ENCODE peak calls at places on chromosomes 7 and 10, in ten cellular contexts. One of them, this sample, is unnamed.

GRCh38 chr10:130111115-130111847 is 651 bp upstream of the C10orf143 start:
- DNase-seq in NCI-H446 treated with DMSO at 0.1 percent for 48 hours: peak
- DNase-seq in cardiac muscle cell: peak
- DNase-seq in KBM-7: peak
- DNase-seq in upper lobe of right lung: peak
- DNase-seq in epithelial cell of esophagus: peak
- DNase-seq in NCI-H1105: peak
- DNase-seq in heart right ventricle: peak
- DNase-seq in astrocyte: peak
- DNase-seq in kidney epithelial cell: peak
- DNase-seq in this sample: peak

GRCh38 chr10:26475448-26475847 is 37.3 kb downstream of the APBB1IP start:
- DNase-seq in NCI-H446 treated with DMSO at 0.1 percent for 48 hours: no peak
- DNase-seq in cardiac muscle cell: no peak
- DNase-seq in KBM-7: peak
- DNase-seq in upper lobe of right lung: no peak
- DNase-seq in epithelial cell of esophagus: no peak
- DNase-seq in NCI-H1105: no peak
- DNase-seq in heart right ventricle: no peak
- DNase-seq in astrocyte: no peak
- DNase-seq in kidney epithelial cell: no peak
- DNase-seq in this sample: no peak

GRCh38 chr10:62779487-62780248 is 24.9 kb upstream of the ADO start:
- DNase-seq in NCI-H446 treated with DMSO at 0.1 percent for 48 hours: no peak
- DNase-seq in cardiac muscle cell: peak
- DNase-seq in KBM-7: peak
- DNase-seq in upper lobe of right lung: no peak
- DNase-seq in epithelial cell of esophagus: peak
- DNase-seq in NCI-H1105: no peak
- DNase-seq in heart right ventricle: no peak
- DNase-seq in astrocyte: peak
- DNase-seq in kidney epithelial cell: peak
- DNase-seq in this sample: no peak

GRCh38 chr10:7317799-7318446 is 92.9 kb downstream of the SFMBT2 start:
- DNase-seq in NCI-H446 treated with DMSO at 0.1 percent for 48 hours: no peak
- DNase-seq in cardiac muscle cell: no peak
- DNase-seq in KBM-7: peak
- DNase-seq in upper lobe of right lung: no peak
- DNase-seq in epithelial cell of esophagus: no peak
- DNase-seq in NCI-H1105: no peak
- DNase-seq in heart right ventricle: no peak
- DNase-seq in astrocyte: no peak
- DNase-seq in kidney epithelial cell: no peak
- DNase-seq in this sample: no peak

GRCh38 chr10:79430946-79431345 is 14.5 kb downstream of the ZCCHC24 start:
- DNase-seq in NCI-H446 treated with DMSO at 0.1 percent for 48 hours: no peak
- DNase-seq in cardiac muscle cell: no peak
- DNase-seq in KBM-7: no peak
- DNase-seq in upper lobe of right lung: no peak
- DNase-seq in epithelial cell of esophagus: no peak
- DNase-seq in NCI-H1105: no peak
- DNase-seq in heart right ventricle: no peak
- DNase-seq in astrocyte: no peak
- DNase-seq in kidney epithelial cell: no peak
- DNase-seq in this sample: no peak

GRCh38 chr7:131578602-131579001 is 22.2 kb upstream of the PODXL start:
- DNase-seq in NCI-H446 treated with DMSO at 0.1 percent for 48 hours: no peak
- DNase-seq in cardiac muscle cell: no peak
- DNase-seq in KBM-7: no peak
- DNase-seq in upper lobe of right lung: no peak
- DNase-seq in epithelial cell of esophagus: no peak
- DNase-seq in NCI-H1105: no peak
- DNase-seq in heart right ventricle: no peak
- DNase-seq in astrocyte: no peak
- DNase-seq in kidney epithelial cell: no peak
- DNase-seq in this sample: no peak

GRCh38 chr10:47340613-47341170 is 7.5 kb upstream of the RBP3 start:
- DNase-seq in NCI-H446 treated with DMSO at 0.1 percent for 48 hours: no peak
- DNase-seq in cardiac muscle cell: peak
- DNase-seq in KBM-7: peak
- DNase-seq in upper lobe of right lung: peak
- DNase-seq in epithelial cell of esophagus: peak
- DNase-seq in NCI-H1105: no peak
- DNase-seq in heart right ventricle: peak
- DNase-seq in astrocyte: no peak
- DNase-seq in kidney epithelial cell: no peak
- DNase-seq in this sample: peak

GRCh38 chr10:118809372-118809695 is 54.6 kb upstream of the CACUL1 start:
- DNase-seq in NCI-H446 treated with DMSO at 0.1 percent for 48 hours: no peak
- DNase-seq in cardiac muscle cell: no peak
- DNase-seq in KBM-7: no peak
- DNase-seq in upper lobe of right lung: peak
- DNase-seq in epithelial cell of esophagus: no peak
- DNase-seq in NCI-H1105: no peak
- DNase-seq in heart right ventricle: no peak
- DNase-seq in astrocyte: no peak
- DNase-seq in kidney epithelial cell: no peak
- DNase-seq in this sample: no peak

GRCh38 chr10:5649746-5650145 is 16.6 kb downstream of the ASB13 start:
- DNase-seq in NCI-H446 treated with DMSO at 0.1 percent for 48 hours: no peak
- DNase-seq in cardiac muscle cell: no peak
- DNase-seq in KBM-7: no peak
- DNase-seq in upper lobe of right lung: no peak
- DNase-seq in epithelial cell of esophagus: no peak
- DNase-seq in NCI-H1105: no peak
- DNase-seq in heart right ventricle: no peak
- DNase-seq in astrocyte: no peak
- DNase-seq in kidney epithelial cell: no peak
- DNase-seq in this sample: no peak

GRCh38 chr7:157785021-157785441 is 448.2 kb downstream of the DNAJB6 start:
- DNase-seq in NCI-H446 treated with DMSO at 0.1 percent for 48 hours: no peak
- DNase-seq in cardiac muscle cell: no peak
- DNase-seq in KBM-7: no peak
- DNase-seq in upper lobe of right lung: no peak
- DNase-seq in epithelial cell of esophagus: no peak
- DNase-seq in NCI-H1105: no peak
- DNase-seq in heart right ventricle: no peak
- DNase-seq in astrocyte: peak
- DNase-seq in kidney epithelial cell: no peak
- DNase-seq in this sample: no peak

GRCh38 chr7:85796956-85797355 is 610.1 kb upstream of the SEMA3D start:
- DNase-seq in NCI-H446 treated with DMSO at 0.1 percent for 48 hours: no peak
- DNase-seq in cardiac muscle cell: no peak
- DNase-seq in KBM-7: no peak
- DNase-seq in upper lobe of right lung: no peak
- DNase-seq in epithelial cell of esophagus: no peak
- DNase-seq in NCI-H1105: no peak
- DNase-seq in heart right ventricle: no peak
- DNase-seq in astrocyte: no peak
- DNase-seq in kidney epithelial cell: no peak
- DNase-seq in this sample: no peak

GRCh38 chr10:50604823-50605222 is 18.9 kb downstream of the SGMS1 start:
- DNase-seq in NCI-H446 treated with DMSO at 0.1 percent for 48 hours: no peak
- DNase-seq in cardiac muscle cell: no peak
- DNase-seq in KBM-7: no peak
- DNase-seq in upper lobe of right lung: no peak
- DNase-seq in epithelial cell of esophagus: peak
- DNase-seq in NCI-H1105: no peak
- DNase-seq in heart right ventricle: no peak
- DNase-seq in astrocyte: peak
- DNase-seq in kidney epithelial cell: no peak
- DNase-seq in this sample: peak

GRCh38 chr7:45192546-45193177 is 35.1 kb downstream of the RAMP3 start:
- DNase-seq in NCI-H446 treated with DMSO at 0.1 percent for 48 hours: no peak
- DNase-seq in cardiac muscle cell: no peak
- DNase-seq in KBM-7: peak
- DNase-seq in upper lobe of right lung: no peak
- DNase-seq in epithelial cell of esophagus: no peak
- DNase-seq in NCI-H1105: no peak
- DNase-seq in heart right ventricle: no peak
- DNase-seq in astrocyte: no peak
- DNase-seq in kidney epithelial cell: no peak
- DNase-seq in this sample: no peak

GRCh38 chr7:15916666-15917388 is 230.3 kb upstream of the MEOX2 start:
- DNase-seq in NCI-H446 treated with DMSO at 0.1 percent for 48 hours: no peak
- DNase-seq in cardiac muscle cell: peak
- DNase-seq in KBM-7: no peak
- DNase-seq in upper lobe of right lung: no peak
- DNase-seq in epithelial cell of esophagus: no peak
- DNase-seq in NCI-H1105: no peak
- DNase-seq in heart right ventricle: no peak
- DNase-seq in astrocyte: peak
- DNase-seq in kidney epithelial cell: no peak
- DNase-seq in this sample: peak